ENCODE peak calls at places on chromosomes 6 and 20, in four cellular contexts. Q, J, U and L are unnamed samples.

GRCh38 chr20:36465109-36466080 is 75.9 kb upstream of the MYL9 start:
- DNase-seq in U (peak; percentile 88), Q (peak; percentile 83), J (peak; percentile 66), L (no peak)

GRCh38 chr20:887137-887536 is 29.0 kb downstream of the ANGPT4 start:
- DNase-seq in J (no peak), Q (no peak), U (no peak), L (no peak)

GRCh38 chr20:39399463-39399862 is 437.3 kb downstream of the DHX35 start:
- DNase-seq in J (no peak), U (no peak), Q (no peak), L (no peak)

GRCh38 chr6:110682460-110682853 is 132.8 kb downstream of the CDK19 start:
- DNase-seq in U (peak; percentile 85), J (peak; percentile 85), Q (peak; percentile 83), L (peak; percentile 23)

GRCh38 chr6:93789532-93789931 is 370.2 kb upstream of the EPHA7 start:
- DNase-seq in Q (no peak), J (no peak), U (no peak), L (no peak)

GRCh38 chr6:43728586-43728985 is 41.0 kb upstream of the MRPS18A start:
- DNase-seq in Q (no peak), J (no peak), U (no peak), L (no peak)

GRCh38 chr6:3280866-3281465 is 22.2 kb downstream of the PSMG4 start:
- DNase-seq in J (no peak), Q (no peak), U (no peak), L (peak; percentile 8)

GRCh38 chr6:56956481-56956880 is 1.6 kb downstream of the BEND6 start:
- DNase-seq in J (no peak), U (no peak), Q (no peak), L (no peak)

GRCh38 chr20:36454664-36455427 is 86.5 kb upstream of the MYL9 start:
- DNase-seq in Q (no peak), J (peak; percentile 68), U (no peak), L (peak; percentile 50)

GRCh38 chr6:12601881-12602280 is 114.7 kb upstream of the PHACTR1 start:
- DNase-seq in Q (no peak), J (no peak), U (no peak), L (no peak)

GRCh38 chr6:16292942-16293341 is 54.6 kb downstream of the GMPR start:
- DNase-seq in Q (no peak), J (no peak), U (no peak), L (no peak)

GRCh38 chr6:170497845-170498281 is 55.2 kb downstream of the PSMB1 start:
- DNase-seq in J (no peak), U (no peak), Q (no peak), L (peak; percentile 61)

GRCh38 chr6:169243154-169243553 is 10.5 kb downstream of the THBS2 start:
- DNase-seq in U (no peak), Q (no peak), J (no peak), L (no peak)

GRCh38 chr20:33043731-33044181 is 9.9 kb upstream of the BPIFB3 start:
- DNase-seq in J (peak; percentile 85), Q (no peak), U (no peak), L (no peak)

GRCh38 chr20:44817143-44817910 is 7.0 kb upstream of the RIMS4 start:
- DNase-seq in U (no peak), Q (no peak), J (no peak), L (no peak)
- TF ChIP-seq CTCF in U (no peak), Q (no peak), J (no peak), L (no peak)

GRCh38 chr6:23036401-23036983 is 467.1 kb downstream of the HDGFL1 start:
- DNase-seq in Q (no peak), J (no peak), U (no peak), L (no peak)
- TF ChIP-seq HMGXB4 in Q (no peak), J (no peak), U (no peak), L (no peak)

GRCh38 chr6:35568967-35569606 is 56.4 kb upstream of the TULP1 start:
- DNase-seq in U (peak; percentile 54), Q (peak; percentile 12), J (peak; percentile 16), L (peak; percentile 66)
- TF ChIP-seq CTCF in U (peak; percentile 58), Q (no peak), J (peak; percentile 76), L (peak; percentile 45)

DNA sequence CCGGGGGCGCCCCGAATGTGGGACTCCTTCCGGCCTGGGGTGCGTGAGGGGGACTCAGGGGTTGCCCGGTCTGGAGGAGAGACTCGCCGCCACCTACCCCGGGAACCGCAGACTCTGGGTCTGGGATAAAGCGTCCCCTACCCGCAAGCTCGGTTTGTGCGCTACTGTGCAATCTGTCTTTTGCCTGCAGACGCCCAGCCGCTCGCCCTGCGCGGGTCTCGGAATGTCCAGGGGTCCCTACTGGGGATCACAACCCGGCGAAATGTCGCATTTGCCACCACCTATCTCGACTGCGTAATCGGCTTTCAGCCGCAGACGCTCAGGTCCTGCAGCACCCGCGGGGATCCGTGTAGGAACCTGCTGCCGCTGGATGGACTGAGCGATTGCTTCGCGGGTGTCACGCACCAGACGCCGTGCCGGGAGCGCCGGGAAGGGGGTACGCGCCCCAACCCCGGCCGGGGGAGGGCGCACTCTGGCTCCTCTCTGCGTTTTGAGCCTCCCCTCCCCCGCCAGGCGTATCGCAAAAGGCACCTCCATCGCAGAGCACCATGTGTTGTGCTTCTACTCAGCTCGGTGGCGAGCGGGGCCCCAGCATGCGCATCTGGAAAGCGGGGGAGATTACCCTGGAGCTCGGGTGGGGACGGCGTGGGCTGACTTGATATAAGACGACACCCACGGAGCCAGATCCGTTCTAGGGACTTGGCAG is 824 bp upstream of the PTPRA start:
- DNase-seq in Q (peak; percentile 71), J (peak; percentile 63), U (peak; percentile 89), L (peak; percentile 77)
- TF ChIP-seq HMGXB4 in Q (no peak), J (peak; percentile 66), U (no peak), L (peak; percentile 70)

DNA sequence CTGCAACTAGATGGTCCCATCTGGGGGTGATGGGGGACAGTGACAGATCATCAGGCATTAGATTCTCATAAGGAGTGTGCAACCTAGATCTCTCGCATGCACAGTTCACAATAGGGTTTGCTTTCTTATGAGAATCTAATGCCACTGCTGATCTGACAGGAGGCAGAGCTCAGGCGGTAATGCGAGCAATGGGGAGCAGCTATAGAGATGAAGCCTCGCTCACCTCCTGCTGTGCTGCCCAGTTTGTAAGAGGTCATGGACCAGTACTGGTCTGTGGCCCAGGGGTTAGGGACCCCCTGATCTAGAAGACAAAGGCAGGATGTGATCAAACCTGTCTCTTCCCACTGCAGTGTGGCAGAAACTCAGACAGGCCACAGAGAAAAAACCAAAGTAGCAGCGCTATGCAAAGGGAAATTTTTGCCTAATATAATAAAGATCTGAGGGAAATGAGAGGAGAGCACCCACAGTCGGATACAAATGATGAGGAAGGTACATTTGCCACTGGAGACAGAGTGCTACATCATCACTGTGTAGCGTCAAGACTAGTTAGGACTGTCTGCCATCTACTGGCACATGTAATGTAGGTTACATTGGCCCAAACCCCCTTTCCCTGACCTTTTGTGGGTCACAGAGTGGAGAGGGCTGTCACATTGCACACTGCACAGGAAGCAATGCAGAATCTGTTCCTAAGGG is 4.1 kb upstream of the LY86 start:
- DNase-seq in J (no peak), U (no peak), Q (no peak), L (no peak)
- TF ChIP-seq CTCF in J (peak; percentile 21), U (no peak), Q (no peak), L (no peak)

DNA sequence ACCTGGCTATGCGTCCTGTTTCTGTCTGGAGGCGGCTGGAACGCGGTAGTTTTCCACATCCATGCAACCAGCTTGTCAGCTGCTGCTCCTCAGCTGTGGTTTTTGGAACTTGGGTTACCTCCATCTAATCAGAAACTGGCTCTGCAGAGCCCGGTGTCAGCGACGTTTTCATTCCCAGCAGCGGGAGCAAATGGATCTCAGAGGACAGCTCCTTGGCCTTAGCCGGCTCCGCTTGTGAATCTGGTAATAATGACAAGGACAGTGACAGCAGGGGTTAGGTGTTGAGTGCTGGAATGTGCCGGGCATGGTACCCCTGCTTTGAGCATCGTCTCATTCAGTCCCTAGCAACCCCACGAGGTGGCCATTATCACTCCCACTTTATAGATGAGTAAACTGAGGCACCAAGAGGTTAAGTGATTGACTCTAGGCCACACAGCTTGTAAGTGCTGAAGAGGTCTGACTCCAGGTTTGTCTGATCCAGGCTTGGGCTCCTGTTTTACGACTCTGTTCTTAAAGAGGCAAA is 1.3 kb downstream of the SLCO4A1 start:
- DNase-seq in J (no peak), Q (no peak), U (peak; percentile 18), L (no peak)
- TF ChIP-seq HMGXB4 in J (no peak), Q (no peak), U (no peak), L (no peak)

DNA sequence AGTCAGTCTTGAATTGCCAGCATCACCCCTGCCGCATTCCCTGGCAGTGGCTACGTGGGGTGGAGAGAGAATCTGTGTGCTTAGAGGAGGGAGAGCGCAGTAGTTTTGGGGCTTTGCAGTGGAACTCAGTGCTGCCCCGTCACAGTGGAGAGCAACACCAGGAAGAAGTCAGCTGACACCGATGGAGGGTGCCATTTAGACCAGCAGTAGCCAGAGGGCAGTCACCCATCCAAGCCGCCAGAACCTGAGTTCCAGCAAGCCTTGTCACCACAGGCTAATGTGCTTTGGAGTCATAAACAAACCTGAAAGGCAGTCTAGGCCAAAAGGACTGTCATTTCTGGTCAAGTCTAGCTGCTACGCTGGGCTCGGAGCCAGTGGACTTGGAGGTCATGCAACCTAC is 22.0 kb upstream of the PERP start:
- DNase-seq in U (peak; percentile 18), Q (no peak), J (peak; percentile 27), L (peak; percentile 25)
- TF ChIP-seq CTCF in U (peak; percentile 34), Q (no peak), J (peak; percentile 69), L (no peak)